ENCODE peak calls at places on chromosomes 12 and 14, in five cellular contexts. U is sigmoid colon; P is H9; E is fibroblast of lung; R is CD8-positive, alpha-beta T cell. V is an unnamed sample.

GRCh38 chr14:65100905-65101541 is 1.3 kb downstream of the MAX start:
- DNase-seq in U (no peak), P (no peak), E (peak; percentile 9), R (no peak), V (no peak)

GRCh38 chr12:27382924-27383323 is 50.3 kb downstream of the BMAL2 start:
- DNase-seq in U (no peak), R (no peak), E (no peak), P (no peak), V (no peak)

GRCh38 chr14:51889851-51890250 is 29.4 kb downstream of the GNG2 start:
- DNase-seq in R (no peak), U (no peak), E (no peak), P (no peak), V (no peak)

GRCh38 chr14:87745507-87746118 is 247.4 kb downstream of the GALC start:
- DNase-seq in U (no peak), R (no peak), E (peak; percentile 3), P (peak; percentile 57), V (no peak)

GRCh38 chr12:45305904-45306303 is 90.0 kb downstream of the ANO6 start:
- DNase-seq in P (no peak), U (no peak), E (peak; percentile 37), R (no peak), V (no peak)

GRCh38 chr12:81759215-81759991 is at the start of gene PPFIA2:
- DNase-seq in P (peak; percentile 81), R (no peak), U (peak; percentile 58), E (peak; percentile 30), V (peak; percentile 77)

GRCh38 chr12:58640314-58640713 is 280.0 kb downstream of the LRIG3 start:
- DNase-seq in P (no peak), U (no peak), E (peak; percentile 12), R (no peak), V (no peak)

GRCh38 chr12:111426341-111427185 is 20.8 kb downstream of the SH2B3 start:
- DNase-seq in E (peak; percentile 25), R (no peak), U (no peak), P (no peak), V (no peak)

GRCh38 chr12:46523863-46524770 is 151.5 kb upstream of the SLC38A2 start:
- DNase-seq in P (no peak), U (no peak), R (no peak), E (peak; percentile 85), V (no peak)

GRCh38 chr14:90109858-90110257 is 48.1 kb downstream of the KCNK13 start:
- DNase-seq in E (no peak), R (no peak), P (peak; percentile 67), U (no peak), V (no peak)
- TF ChIP-seq CTCF in E (no peak), R (no peak), P (peak; percentile 71), U (no peak), V (no peak)

GRCh38 chr14:44895716-44896115 is 66.0 kb downstream of the KLHL28 start:
- DNase-seq in U (no peak), R (no peak), E (peak; percentile 35), P (no peak), V (no peak)
- H3K27ac ChIP-seq in U (peak overlapping the region; percentile 99), R (no peak overlapping the region), E (peak overlapping the region; percentile 72), P (no peak overlapping the region), V (no peak overlapping the region)

GRCh38 chr12:62600038-62600437 is 133.4 kb downstream of the MON2 start:
- DNase-seq in R (no peak), U (no peak), P (no peak), E (peak; percentile 3), V (no peak)
- TF ChIP-seq CTCF in R (no peak), U (no peak), P (peak; percentile 60), E (peak; percentile 4), V (no peak)

DNA sequence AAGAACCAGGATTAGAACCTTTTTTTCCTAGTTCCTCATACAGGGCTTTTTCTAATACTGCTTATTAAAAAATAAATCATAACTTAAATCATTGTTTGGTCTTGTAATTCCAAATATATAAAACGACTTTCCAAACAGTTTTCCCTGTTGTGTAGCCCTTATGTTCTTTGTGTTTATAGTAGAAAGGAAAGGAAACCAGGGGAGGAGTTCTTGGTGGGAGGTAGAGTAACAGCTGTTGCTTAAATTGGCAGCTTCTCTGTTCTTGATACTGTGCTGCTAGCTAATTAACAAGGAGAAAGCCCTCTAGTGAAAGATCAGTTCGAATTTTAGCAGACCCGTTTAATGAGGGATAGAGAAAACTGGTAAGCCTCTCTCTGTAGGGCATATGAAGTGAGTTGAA is 15.0 kb downstream of the SRP54 start:
- DNase-seq in R (no peak), E (peak; percentile 22), U (no peak), P (no peak), V (no peak)
- H3K27ac ChIP-seq in R (no peak overlapping the region), E (no peak overlapping the region), U (no peak overlapping the region), P (no peak overlapping the region), V (no peak overlapping the region)

DNA sequence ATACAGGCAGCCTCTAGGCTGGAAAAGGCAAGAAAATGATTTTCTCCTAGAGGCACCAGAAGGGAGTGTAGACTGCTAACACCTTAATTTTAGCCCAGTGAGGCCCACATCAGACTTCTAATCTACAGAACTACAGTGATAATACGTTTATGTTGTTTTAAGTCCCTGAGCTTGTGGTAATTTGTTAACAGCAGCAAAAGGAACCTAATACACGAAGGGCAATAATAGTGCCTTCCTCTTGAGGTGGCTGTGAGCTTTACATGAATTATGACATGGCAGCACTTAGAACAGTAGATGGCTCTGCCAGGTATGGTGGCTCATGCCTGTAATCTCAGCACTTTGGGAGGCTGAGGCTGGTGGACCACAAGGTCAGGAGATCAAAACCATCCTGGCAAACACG is 118.8 kb downstream of the ZNF664 start:
- DNase-seq in U (no peak), P (no peak), E (no peak), R (no peak), V (no peak)
- TF ChIP-seq CTCF in U (no peak), P (no peak), E (no peak), R (no peak), V (no peak)

DNA sequence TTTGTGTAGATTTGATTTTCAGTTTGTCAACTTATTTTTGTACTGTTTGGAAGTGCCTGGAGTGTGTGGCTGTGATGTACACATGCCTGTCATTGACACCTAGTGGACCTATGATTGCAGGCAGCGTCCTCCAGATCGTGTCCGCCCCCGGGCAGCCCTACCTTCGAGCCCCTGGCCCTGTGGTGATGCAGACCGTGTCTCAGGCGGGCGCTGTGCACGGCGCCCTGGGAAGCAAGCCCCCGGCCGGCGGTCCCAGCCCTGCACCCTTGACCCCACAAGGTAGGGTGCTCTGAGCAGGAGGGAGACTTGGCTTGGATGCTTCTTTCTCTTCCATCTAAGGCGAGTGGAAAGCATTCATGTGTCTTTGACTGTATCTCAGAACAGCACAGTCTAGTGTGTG is 75.8 kb downstream of the EP400 start:
- DNase-seq in R (no peak), U (no peak), P (no peak), E (no peak), V (no peak)
- H3K27ac ChIP-seq in R (no peak overlapping the region), U (no peak overlapping the region), P (no peak overlapping the region), E (no peak overlapping the region), V (no peak overlapping the region)

GRCh38 chr12:96327889-96328288 is 72.3 kb downstream of the CDK17 start:
- DNase-seq in U (no peak), R (no peak), E (no peak), P (no peak), V (no peak)
- TF ChIP-seq CTCF in U (no peak), R (no peak), E (no peak), P (no peak), V (no peak)

GRCh38 chr14:102085503-102085902 is 1.3 kb downstream of the HSP90AA1 start:
- DNase-seq in U (no peak), R (no peak), P (no peak), E (no peak), V (no peak)
- H3K27ac ChIP-seq in U (peak overlapping the region; percentile 100), R (peak overlapping the region; percentile 96), P (no peak overlapping the region), E (no peak overlapping the region), V (peak overlapping the region; percentile 100)

GRCh38 chr12:77847665-77848431 is 17.2 kb downstream of the NAV3 start:
- DNase-seq in U (no peak), R (no peak), E (peak; percentile 85), P (no peak), V (no peak)

GRCh38 chr12:77855548-77855947 is 24.9 kb downstream of the NAV3 start:
- DNase-seq in P (no peak), U (no peak), R (no peak), E (peak; percentile 9), V (no peak)

GRCh38 chr12:77847060-77847541 is 16.4 kb downstream of the NAV3 start:
- DNase-seq in P (no peak), U (no peak), E (no peak), R (no peak), V (no peak)

GRCh38 chr12:77845831-77846230 is 15.1 kb downstream of the NAV3 start:
- DNase-seq in R (no peak), E (peak; percentile 43), P (no peak), U (no peak), V (no peak)

GRCh38 chr12:77850698-77851097 is 20.0 kb downstream of the NAV3 start:
- DNase-seq in E (no peak), P (no peak), R (no peak), U (no peak), V (no peak)
- TF ChIP-seq CTCF in E (no peak), P (no peak), R (no peak), U (no peak), V (no peak)

GRCh38 chr14:105153739-105154475 is 14.7 kb downstream of the JAG2 start:
- DNase-seq in U (no peak), R (no peak), P (no peak), E (no peak), V (no peak)
- H3K27ac ChIP-seq in U (no peak overlapping the region), R (no peak overlapping the region), P (no peak overlapping the region), E (no peak overlapping the region), V (peak overlapping the region; percentile 63)

V was measured in coronary artery.